ENCODE peak calls at places on chromosomes 5 and 9, in seven cellular contexts. F, U, A, Z, X, C and R are unnamed samples.

GRCh38 chr5:40842351-40842750 is 1.2 kb downstream of the CARD6 start:
- DNase-seq in F (no peak), U (no peak), A (no peak), Z (no peak), X (no peak), C (no peak), R (no peak)

GRCh38 chr9:135255033-135255842 is 167.8 kb downstream of the OLFM1 start:
- DNase-seq in F (no peak), U (peak; percentile 63), A (no peak), Z (peak; percentile 47), X (no peak), C (no peak), R (no peak)

GRCh38 chr5:162768962-162769464 is 668.4 kb upstream of the CCNG1 start:
- DNase-seq in F (no peak), U (no peak), A (no peak), Z (no peak), X (no peak), C (peak; percentile 44), R (no peak)

GRCh38 chr5:65967288-65968066 is 41.1 kb downstream of the ERBIN start:
- DNase-seq in F (no peak), U (no peak), A (no peak), Z (no peak), X (no peak), C (no peak), R (no peak)

GRCh38 chr9:20417695-20418094 is 204.6 kb downstream of the MLLT3 start:
- DNase-seq in F (no peak), U (no peak), A (no peak), Z (no peak), X (no peak), C (no peak), R (no peak)

GRCh38 chr9:75921403-75922127 is 31.1 kb downstream of the PCSK5 start:
- DNase-seq in F (no peak), U (no peak), A (no peak), Z (no peak), X (no peak), C (no peak), R (no peak)

GRCh38 chr9:134869554-134870310 is 10.9 kb upstream of the FCN2 start:
- DNase-seq in F (no peak), U (no peak), A (no peak), Z (no peak), X (no peak), C (no peak), R (no peak)

GRCh38 chr9:109466623-109467590 is 31.2 kb downstream of the PTPN3 start:
- DNase-seq in F (no peak), U (no peak), A (peak; percentile 40), Z (no peak), X (no peak), C (no peak), R (no peak)

GRCh38 chr5:16615737-16616535 is 861 bp downstream of the RETREG1 start:
- DNase-seq in F (no peak), U (no peak), A (no peak), Z (peak; percentile 75), X (peak; percentile 42), C (peak; percentile 21), R (no peak)

GRCh38 chr5:72556351-72557146 is 49.3 kb upstream of the ZNF366 start:
- DNase-seq in F (no peak), U (peak; percentile 87), A (no peak), Z (peak; percentile 87), X (peak; percentile 36), C (peak; percentile 89), R (no peak)

GRCh38 chr9:27303219-27303618 is 6.3 kb upstream of the EQTN start:
- DNase-seq in F (no peak), U (no peak), A (peak; percentile 59), Z (no peak), X (no peak), C (peak; percentile 9), R (no peak)

GRCh38 chr9:118686940-118687339 is 682.3 kb downstream of the BRINP1 start:
- DNase-seq in F (no peak), U (no peak), A (no peak), Z (no peak), X (no peak), C (no peak), R (no peak)

GRCh38 chr9:128007566-128008138 is 26.9 kb upstream of the EEIG1 start:
- DNase-seq in F (peak; percentile 59), U (peak; percentile 70), A (peak; percentile 89), Z (peak; percentile 96), X (no peak), C (no peak), R (peak; percentile 51)

GRCh38 chr5:36897616-36898015 is 21.0 kb downstream of the NIPBL start:
- DNase-seq in F (no peak), U (no peak), A (peak; percentile 47), Z (no peak), X (no peak), C (no peak), R (no peak)

GRCh38 chr5:41172012-41172411 is 41.3 kb downstream of the C6 start:
- DNase-seq in F (no peak), U (no peak), A (no peak), Z (no peak), X (no peak), C (no peak), R (no peak)

GRCh38 chr5:151383011-151383410 is 35.7 kb upstream of the SLC36A2 start:
- DNase-seq in F (no peak), U (no peak), A (no peak), Z (no peak), X (no peak), C (no peak), R (no peak)

GRCh38 chr5:53262348-53262970 is 152.9 kb upstream of the MOCS2 start:
- DNase-seq in F (no peak), U (no peak), A (no peak), Z (no peak), X (no peak), C (peak; percentile 46), R (no peak)

GRCh38 chr5:95148453-95148852 is 136.4 kb downstream of the MCTP1 start:
- DNase-seq in F (no peak), U (no peak), A (no peak), Z (no peak), X (no peak), C (no peak), R (no peak)